ENCODE peak calls at places on chromosome 11, in four cellular contexts. F, D, I and C are unnamed samples.

GRCh38 chr11:19995131-19995530 is 165.1 kb downstream of the DBX1 start:
- DNase-seq in F (no peak), D (peak; percentile 97), I (no peak), C (no peak)

GRCh38 chr11:64763804-64764611 is 4.2 kb upstream of the PYGM start:
- DNase-seq in F (no peak), D (no peak), I (no peak), C (no peak)

GRCh38 chr11:88348870-88349269 is 11.3 kb upstream of the CTSC start:
- DNase-seq in F (no peak), D (peak; percentile 81), I (no peak), C (no peak)

GRCh38 chr11:58433638-58434203 is 5.8 kb upstream of the OR5B2 start:
- DNase-seq in F (no peak), D (no peak), I (no peak), C (no peak)

GRCh38 chr11:122976734-122977454 is 4.7 kb downstream of the BSX start:
- DNase-seq in F (peak; percentile 68), D (no peak), I (no peak), C (peak; percentile 57)

GRCh38 chr11:118170892-118171273 is 5.6 kb downstream of the SCN2B start:
- DNase-seq in F (no peak), D (no peak), I (no peak), C (no peak)

GRCh38 chr11:75557649-75558494 is 4.2 kb upstream of the SERPINH1 start:
- DNase-seq in F (peak; percentile 42), D (peak; percentile 95), I (no peak), C (no peak)

GRCh38 chr11:8230921-8231847 is 32.5 kb downstream of the LMO1 start:
- DNase-seq in F (no peak), D (no peak), I (no peak), C (no peak)

GRCh38 chr11:131910491-131911387 is 540.3 kb downstream of the NTM start:
- DNase-seq in F (peak; percentile 51), D (peak; percentile 43), I (no peak), C (peak; percentile 63)

GRCh38 chr11:6757373-6757967 is 14.3 kb downstream of the OR2AG2 start:
- DNase-seq in F (peak; percentile 60), D (peak; percentile 59), I (no peak), C (peak; percentile 73)

GRCh38 chr11:58070585-58070984 is 39.8 kb downstream of the OR6Q1 start:
- DNase-seq in F (no peak), D (no peak), I (no peak), C (no peak)

GRCh38 chr11:118212781-118213565 is 11.8 kb downstream of the JAML start:
- DNase-seq in F (no peak), D (no peak), I (no peak), C (peak; percentile 12)

GRCh38 chr11:111091341-111091740 is 154.2 kb upstream of the POU2AF2 start:
- DNase-seq in F (no peak), D (no peak), I (no peak), C (no peak)

GRCh38 chr11:129412501-129412900 is 36.9 kb downstream of the BARX2 start:
- DNase-seq in F (no peak), D (no peak), I (no peak), C (peak; percentile 74)

GRCh38 chr11:122267602-122268001 is 151.6 kb upstream of the BLID start:
- DNase-seq in F (no peak), D (peak; percentile 56), I (no peak), C (peak; percentile 89)

GRCh38 chr11:1773711-1774550 is 10.2 kb upstream of the CTSD start:
- DNase-seq in F (no peak), D (no peak), I (no peak), C (no peak)

GRCh38 chr11:123054301-123055065 is 7.5 kb downstream of the HSPA8 start:
- DNase-seq in F (peak; percentile 42), D (peak; percentile 73), I (no peak), C (peak; percentile 84)

GRCh38 chr11:128837627-128838026 is 29.5 kb downstream of the KCNJ1 start:
- DNase-seq in F (no peak), D (no peak), I (no peak), C (no peak)

GRCh38 chr11:45092901-45093760 is 53.3 kb upstream of the PRDM11 start:
- DNase-seq in F (peak; percentile 18), D (peak; percentile 85), I (no peak), C (no peak)

GRCh38 chr11:46710821-46711269 is 8.2 kb upstream of the F2 start:
- DNase-seq in F (no peak), D (peak; percentile 97), I (no peak), C (no peak)

GRCh38 chr11:9562716-9563115 is 10.8 kb upstream of the WEE1 start:
- DNase-seq in F (no peak), D (no peak), I (no peak), C (no peak)

GRCh38 chr11:97514446-97514845 is 1124.6 kb downstream of the JRKL start:
- DNase-seq in F (no peak), D (no peak), I (no peak), C (no peak)

GRCh38 chr11:76225122-76225584 is 18.9 kb upstream of the WNT11 start:
- DNase-seq in F (no peak), D (no peak), I (no peak), C (no peak)

GRCh38 chr11:118206612-118207031 is 18.2 kb downstream of the JAML start:
- DNase-seq in F (no peak), D (no peak), I (no peak), C (no peak)

GRCh38 chr11:68041617-68042218 is 2.9 kb downstream of the TCIRG1 start:
- DNase-seq in F (no peak), D (no peak), I (no peak), C (no peak)

GRCh38 chr11:43943357-43943930 is 1.0 kb downstream of the C11orf96 start:
- DNase-seq in F (no peak), D (peak; percentile 17), I (no peak), C (no peak)

GRCh38 chr11:75352417-75353206 is 1.2 kb upstream of the ARRB1 start:
- DNase-seq in F (no peak), D (no peak), I (no peak), C (no peak)

GRCh38 chr11:95993438-95994339 is 69.8 kb upstream of the MTMR2 start:
- DNase-seq in F (no peak), D (peak; percentile 30), I (no peak), C (no peak)

GRCh38 chr11:3835100-3835485 is 5.7 kb downstream of the RHOG start:
- DNase-seq in F (no peak), D (peak; percentile 27), I (no peak), C (peak; percentile 21)

GRCh38 chr11:57477507-57478189 is 17.3 kb downstream of the RTN4RL2 start:
- DNase-seq in F (no peak), D (no peak), I (no peak), C (no peak)

GRCh38 chr11:62402226-62402625 is 16.6 kb upstream of the SCGB1A1 start:
- DNase-seq in F (no peak), D (no peak), I (no peak), C (no peak)

GRCh38 chr11:6606471-6607189 is 3.1 kb downstream of the ILK start:
- DNase-seq in F (peak; percentile 97), D (peak; percentile 95), I (peak; percentile 90), C (peak; percentile 98)

GRCh38 chr11:21810650-21811049 is 382.2 kb upstream of the ANO5 start:
- DNase-seq in F (no peak), D (no peak), I (no peak), C (no peak)

GRCh38 chr11:64766881-64767280 is 7.1 kb upstream of the PYGM start:
- DNase-seq in F (no peak), D (no peak), I (no peak), C (no peak)

GRCh38 chr11:61707574-61707973 is 27.4 kb downstream of the DAGLA start:
- DNase-seq in F (no peak), D (no peak), I (no peak), C (no peak)

GRCh38 chr11:78331711-78332110 is 85.9 kb downstream of the GAB2 start:
- DNase-seq in F (no peak), D (no peak), I (no peak), C (no peak)

GRCh38 chr11:2089536-2090165 is 49.5 kb downstream of the IGF2 start:
- DNase-seq in F (peak; percentile 81), D (peak; percentile 11), I (no peak), C (peak; percentile 81)

GRCh38 chr11:63494936-63495335 is 4.0 kb upstream of the PLAAT5 start:
- DNase-seq in F (no peak), D (no peak), I (no peak), C (no peak)
- H4K5ac ChIP-seq in F (no peak overlapping the region), D (no peak overlapping the region), I (no peak overlapping the region), C (no peak overlapping the region)

DNA sequence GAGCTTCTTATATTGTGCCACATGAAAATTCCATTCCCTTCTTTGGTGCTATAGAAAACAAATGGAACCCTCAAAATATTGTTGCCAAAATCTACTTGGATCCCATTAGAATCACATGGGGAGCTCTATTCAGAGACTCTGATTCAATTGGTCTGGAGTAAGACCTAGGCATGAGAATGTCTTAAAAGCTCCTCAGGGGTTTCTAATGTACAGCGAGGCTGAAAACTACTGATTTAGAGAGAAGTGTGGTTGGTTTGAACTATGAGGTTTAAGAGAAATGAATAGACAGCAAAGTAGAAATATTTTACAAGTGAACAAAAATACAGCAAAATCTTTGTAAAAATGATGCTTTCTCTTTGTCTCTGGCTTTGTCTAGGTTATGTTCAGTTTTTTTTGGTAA is 514.7 kb downstream of the CNTN5 start:
- DNase-seq in F (no peak), D (no peak), I (no peak), C (no peak)
- H3K4me2 ChIP-seq in F (no peak overlapping the region), D (no peak overlapping the region), I (no peak overlapping the region), C (no peak overlapping the region)

GRCh38 chr11:73376168-73376802 is at the start of gene RELT:
- DNase-seq in F (peak; percentile 94), D (peak; percentile 89), I (peak; percentile 71), C (peak; percentile 94)

GRCh38 chr11:73372371-73372993 is 3.7 kb upstream of the RELT start:
- DNase-seq in F (peak; percentile 68), D (no peak), I (no peak), C (peak; percentile 66)

GRCh38 chr11:73374130-73374529 is 2.1 kb upstream of the RELT start:
- DNase-seq in F (no peak), D (no peak), I (no peak), C (no peak)

GRCh38 chr11:73376803-73377629 is 817 bp downstream of the RELT start:
- DNase-seq in F (no peak), D (peak; percentile 72), I (no peak), C (peak; percentile 74)

GRCh38 chr11:73375830-73376167 is 400 bp upstream of the RELT start:
- DNase-seq in F (no peak), D (no peak), I (no peak), C (no peak)
- H4K8ac ChIP-seq in F (no peak overlapping the region), D (peak overlapping the region; percentile 96), I (no peak overlapping the region), C (no peak overlapping the region)

DNA sequence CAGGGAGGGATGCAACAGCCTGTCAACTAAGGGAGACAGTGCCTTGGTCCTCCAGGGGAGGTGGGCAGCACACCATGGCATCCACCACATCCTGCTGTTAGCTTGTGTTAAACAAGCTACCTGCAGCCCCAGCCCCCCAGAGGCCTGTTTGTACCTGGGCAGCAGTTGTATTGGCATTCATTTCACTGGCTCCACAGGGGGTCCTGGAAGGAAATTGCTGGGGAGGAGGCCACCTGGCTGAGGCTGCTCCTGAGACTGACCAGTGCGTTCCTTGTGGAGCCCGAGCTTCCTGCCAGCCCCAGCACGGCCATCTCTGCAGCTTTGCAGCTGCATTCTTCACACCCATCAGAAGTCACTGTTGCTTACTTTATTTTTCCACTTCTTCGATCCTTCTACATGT is 479.9 kb downstream of the INSC start:
- DNase-seq in F (peak; percentile 50), D (no peak), I (no peak), C (peak; percentile 18)
- H4K5ac ChIP-seq in F (no peak overlapping the region), D (no peak overlapping the region), I (no peak overlapping the region), C (no peak overlapping the region)

GRCh38 chr11:106076923-106077608 is at the start of gene KBTBD3:
- DNase-seq in F (peak; percentile 99), D (peak; percentile 99), I (peak; percentile 100), C (peak; percentile 100)
- H3K4me2 ChIP-seq in F (peak within 1 kb of the TSS; percentile 84), D (peak within 1 kb of the TSS; percentile 99), I (peak within 1 kb of the TSS; percentile 90), C (peak within 1 kb of the TSS; percentile 70)